ENCODE peak calls at places on chromosome 18, in eight cellular contexts. G is ovary, U is adrenal gland, A is lower leg skin, L is uterus, K is IMR-90, F is K562, N is H54. H is an unnamed sample.

GRCh38 chr18:52936931-52937330 is 596.9 kb downstream of the DCC start:
- DNase-seq in N (no peak), K (no peak), A (no peak), L (no peak), F (no peak), G (no peak), U (no peak), H (no peak)

GRCh38 chr18:33755918-33756590 is 178.0 kb downstream of the ASXL3 start:
- DNase-seq in N (no peak), F (no peak), G (no peak), U (peak; percentile 26), A (no peak), L (no peak), K (peak; percentile 93), H (peak; percentile 92)

GRCh38 chr18:48161201-48161910 is 230.9 kb upstream of the SMAD2 start:
- DNase-seq in G (peak; percentile 91), L (peak; percentile 88), K (peak; percentile 5), U (peak; percentile 92), A (peak; percentile 96), N (peak; percentile 75), F (peak; percentile 90), H (peak; percentile 70)

GRCh38 chr18:7941533-7941932 is 374.4 kb downstream of the PTPRM start:
- DNase-seq in N (no peak), K (no peak), A (no peak), F (no peak), L (no peak), G (no peak), U (no peak), H (no peak)

GRCh38 chr18:67788315-67788714 is 271.8 kb upstream of the DSEL start:
- DNase-seq in A (no peak), K (no peak), F (no peak), L (no peak), N (no peak), G (no peak), U (no peak), H (no peak)

GRCh38 chr18:10015941-10016819 is 102.4 kb downstream of the VAPA start:
- DNase-seq in L (peak; percentile 57), A (no peak), G (peak; percentile 55), K (peak; percentile 96), N (no peak), U (no peak), F (no peak), H (no peak)

GRCh38 chr18:72375628-72376027 is 168.5 kb downstream of the CBLN2 start:
- DNase-seq in K (peak; percentile 28), U (no peak), N (peak; percentile 7), F (no peak), L (no peak), G (no peak), A (no peak), H (no peak)

GRCh38 chr18:3979024-3979423 is 476.1 kb downstream of the DLGAP1 start:
- DNase-seq in F (no peak), K (no peak), L (no peak), N (no peak), U (no peak), G (no peak), A (no peak), H (no peak)

GRCh38 chr18:2985628-2986027 is 27.3 kb downstream of the LPIN2 start:
- DNase-seq in U (no peak), G (no peak), L (no peak), K (peak; percentile 54), N (no peak), F (peak; percentile 58), A (no peak), H (peak; percentile 65)

GRCh38 chr18:73366713-73367112 is 498.9 kb upstream of the NETO1 start:
- DNase-seq in A (no peak), L (no peak), K (peak; percentile 81), G (no peak), U (no peak), N (no peak), F (no peak), H (no peak)

GRCh38 chr18:48422947-48423378 is 13.8 kb upstream of the ZBTB7C start:
- DNase-seq in L (no peak), A (no peak), G (no peak), F (no peak), U (no peak), K (no peak), N (no peak), H (no peak)

GRCh38 chr18:46555724-46556123 is 101.3 kb downstream of the LOXHD1 start:
- DNase-seq in U (no peak), F (peak; percentile 54), N (peak; percentile 36), L (no peak), K (peak; percentile 3), A (no peak), G (no peak), H (peak; percentile 61)

GRCh38 chr18:77369644-77370043 is 120.0 kb downstream of the GALR1 start:
- DNase-seq in A (no peak), U (no peak), G (no peak), L (no peak), F (no peak), N (no peak), K (no peak), H (no peak)

GRCh38 chr18:6624271-6624670 is 105.2 kb upstream of the ARHGAP28 start:
- DNase-seq in U (no peak), L (no peak), N (no peak), F (no peak), G (no peak), K (peak; percentile 73), A (no peak), H (no peak)

GRCh38 chr18:47978603-47979002 is 48.1 kb upstream of the SMAD2 start:
- DNase-seq in U (no peak), N (no peak), L (no peak), K (no peak), G (no peak), A (peak; percentile 28), F (no peak), H (no peak)

GRCh38 chr18:69906765-69907164 is 40.9 kb downstream of the CD226 start:
- DNase-seq in K (no peak), A (no peak), U (no peak), L (no peak), G (no peak), F (no peak), N (no peak), H (no peak)

GRCh38 chr18:3649135-3649558 is 199.2 kb downstream of the TGIF1 start:
- DNase-seq in U (no peak), L (no peak), F (no peak), A (no peak), N (no peak), G (no peak), K (peak; percentile 37), H (no peak)

GRCh38 chr18:29549759-29550158 is 1372.8 kb upstream of the CDH2 start:
- DNase-seq in L (no peak), G (no peak), F (no peak), U (no peak), N (no peak), K (no peak), A (no peak), H (no peak)

GRCh38 chr18:74963820-74964446 is 245.0 kb downstream of the PTGR3 start:
- DNase-seq in G (no peak), A (no peak), K (peak; percentile 56), U (peak; percentile 28), L (no peak), N (no peak), F (peak; percentile 9), H (peak; percentile 69)

GRCh38 chr18:49668583-49669290 is 106.9 kb downstream of the LIPG start:
- DNase-seq in G (peak; percentile 70), F (no peak), K (no peak), N (no peak), A (no peak), U (peak; percentile 20), L (peak; percentile 38), H (no peak)

GRCh38 chr18:57803119-57803969 is at the start of gene ATP8B1:
- DNase-seq in A (peak; percentile 96), G (peak; percentile 59), F (peak; percentile 22), K (peak; percentile 73), N (no peak), L (peak; percentile 75), U (peak; percentile 81), H (peak; percentile 40)
- TF ChIP-seq POLR2A in A (no peak), G (peak; percentile 42), F (no peak), K (peak; percentile 47), N (peak; percentile 80), L (peak; percentile 72), U (peak; percentile 29), H (no peak)

GRCh38 chr18:58556333-58557012 is 72.4 kb downstream of the ALPK2 start:
- DNase-seq in K (no peak), N (no peak), G (no peak), A (peak; percentile 54), F (no peak), U (no peak), L (no peak), H (no peak)
- TF ChIP-seq POLR2A in K (no peak), N (no peak), G (no peak), A (no peak), F (no peak), U (no peak), L (no peak), H (no peak)

DNA sequence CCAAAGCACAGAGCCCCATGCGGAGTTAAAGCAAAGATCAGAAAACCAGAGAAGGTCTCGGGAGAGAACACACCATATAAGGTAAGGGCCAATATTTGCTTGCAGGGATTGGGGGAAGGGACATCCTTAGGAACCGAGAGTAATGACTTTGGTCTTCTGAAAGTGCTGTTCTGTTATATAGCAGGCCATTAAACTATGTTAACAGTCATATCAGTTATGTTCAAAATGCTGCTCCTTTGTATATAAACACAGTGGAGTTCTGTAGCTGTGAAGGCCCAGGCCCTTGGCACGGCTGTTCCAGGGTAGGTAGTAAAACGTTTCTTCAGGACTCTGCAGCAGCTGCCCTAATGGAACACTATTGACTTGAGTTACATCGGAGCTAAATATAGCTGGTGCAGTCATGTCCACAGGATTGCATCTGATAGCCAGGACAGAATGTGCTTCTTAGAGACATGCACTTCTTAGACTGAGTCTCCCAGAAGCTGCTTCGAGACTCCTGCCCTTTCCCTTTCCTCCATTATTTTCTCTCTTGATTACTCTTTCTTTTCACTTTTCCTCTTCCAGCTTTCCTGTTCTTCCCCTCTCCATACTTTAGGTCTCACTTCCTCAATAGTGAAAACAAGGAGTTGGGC is 122.4 kb downstream of the SETBP1 start:
- DNase-seq in K (peak; percentile 53), F (no peak), N (no peak), L (peak; percentile 87), G (peak; percentile 39), A (peak; percentile 87), U (no peak), H (no peak)
- TF ChIP-seq POLR2A in K (no peak), F (no peak), N (no peak), L (peak; percentile 49), G (no peak), A (no peak), U (no peak), H (no peak)

DNA sequence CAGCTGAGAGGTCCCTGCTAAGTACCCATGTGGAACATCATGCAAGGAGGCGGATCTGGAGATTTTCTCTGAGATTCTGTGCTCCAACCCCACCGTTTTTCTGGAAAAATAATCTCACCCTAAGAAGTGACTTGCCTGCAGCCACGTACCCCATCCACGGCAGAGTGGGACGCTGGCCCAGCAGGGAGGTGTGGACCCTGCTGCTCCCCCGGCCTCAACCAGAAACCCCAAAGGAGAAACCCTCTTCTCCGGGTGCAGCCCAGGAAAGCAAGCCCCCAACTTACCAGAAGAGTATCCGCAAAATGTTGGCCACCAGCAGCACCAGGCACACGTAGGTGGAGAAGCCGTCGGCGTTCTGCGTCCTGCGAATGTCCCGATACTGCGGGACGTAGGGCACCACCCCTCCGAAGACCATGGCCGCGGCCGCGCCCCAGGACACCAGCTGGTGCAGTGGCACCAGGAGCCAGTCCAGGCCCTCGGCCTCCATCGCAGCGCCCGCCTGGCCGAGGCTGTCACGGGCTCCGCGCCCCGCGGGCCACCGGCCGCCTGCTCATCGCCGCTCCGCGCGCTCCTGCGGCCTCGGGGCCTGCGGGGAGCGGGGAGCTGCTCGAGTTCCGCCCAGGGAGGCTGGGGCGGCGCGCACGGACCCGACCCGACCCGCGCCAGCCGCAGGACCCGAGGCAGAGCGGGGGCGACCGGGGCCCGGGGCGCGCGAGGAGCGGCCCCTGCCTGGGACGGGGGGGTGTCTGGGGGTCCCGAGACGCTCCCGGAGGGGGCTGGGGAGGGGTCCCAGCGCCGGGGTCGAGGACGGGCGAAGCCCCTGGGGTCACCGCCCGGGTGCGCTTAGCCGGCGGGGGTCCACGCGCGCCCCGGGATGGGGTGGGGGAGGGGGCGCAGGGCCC is 762 bp downstream of the SLC66A2 start:
- DNase-seq in L (no peak), N (no peak), K (peak; percentile 12), F (peak; percentile 52), U (peak; percentile 51), G (peak; percentile 31), A (peak; percentile 91), H (peak; percentile 84)
- TF ChIP-seq POLR2A in L (no peak), N (no peak), K (no peak), F (no peak), U (no peak), G (no peak), A (no peak), H (peak; percentile 11)

H was measured in erythroblast.